ENCODE peak calls at places on chromosomes 12 and 14, in six cellular contexts. F is HCT116, V is ovary, X is osteocyte, B is neural crest cell, Z is AG04450. E is an unnamed sample.

GRCh38 chr12:7154901-7155470 is 24.8 kb downstream of the CLSTN3 start:
- DNase-seq in F (no peak), V (no peak), X (no peak), B (no peak), Z (no peak), E (no peak)

GRCh38 chr12:62190921-62191746 is 69.1 kb upstream of the USP15 start:
- DNase-seq in F (no peak), V (peak), X (no peak), B (peak), Z (peak), E (peak)

GRCh38 chr12:109268896-109269295 is 40.2 kb downstream of the FOXN4 start:
- DNase-seq in F (no peak), V (no peak), X (no peak), B (no peak), Z (no peak), E (no peak)

GRCh38 chr12:81758421-81759214 is 532 bp downstream of the PPFIA2 start:
- DNase-seq in F (no peak), V (peak), X (no peak), B (peak), Z (no peak), E (peak)

GRCh38 chr14:75711134-75711795 is 50.2 kb downstream of the TTLL5 start:
- DNase-seq in F (peak), V (peak), X (no peak), B (peak), Z (peak), E (peak)

GRCh38 chr14:104573930-104574329 is 5.6 kb upstream of the C14orf180 start:
- DNase-seq in F (no peak), V (no peak), X (no peak), B (no peak), Z (no peak), E (no peak)

GRCh38 chr12:40697566-40698257 is 5.5 kb downstream of the CNTN1 start:
- DNase-seq in F (no peak), V (no peak), X (no peak), B (no peak), Z (no peak), E (no peak)

GRCh38 chr12:4934651-4935050 is 24.9 kb downstream of the KCNA1 start:
- DNase-seq in F (no peak), V (no peak), X (no peak), B (no peak), Z (no peak), E (no peak)

GRCh38 chr14:101711041-101711861 is 50.3 kb upstream of the PPP2R5C start:
- DNase-seq in F (no peak), V (no peak), X (peak), B (no peak), Z (no peak), E (no peak)

GRCh38 chr14:73231874-73232851 is 5.1 kb upstream of the PAPLN start:
- DNase-seq in F (no peak), V (peak), X (no peak), B (no peak), Z (no peak), E (peak)

GRCh38 chr12:84599539-84599938 is 313.1 kb downstream of the SLC6A15 start:
- DNase-seq in F (peak), V (no peak), X (no peak), B (no peak), Z (no peak), E (no peak)

GRCh38 chr12:9367201-9367600 is 159.0 kb upstream of the PZP start:
- DNase-seq in F (no peak), V (no peak), X (no peak), B (no peak), Z (no peak), E (no peak)

GRCh38 chr14:92105073-92105844 is 1.1 kb downstream of the ATXN3 start:
- DNase-seq in F (no peak), V (no peak), X (no peak), B (no peak), Z (no peak), E (no peak)

GRCh38 chr14:99194736-99195135 is 77.3 kb downstream of the BCL11B start:
- DNase-seq in F (no peak), V (no peak), X (no peak), B (no peak), Z (no peak), E (no peak)

GRCh38 chr12:132216354-132216987 is 72.2 kb downstream of the NOC4L start:
- DNase-seq in F (no peak), V (no peak), X (no peak), B (no peak), Z (no peak), E (no peak)

GRCh38 chr14:47541652-47542051 is 133.8 kb downstream of the MDGA2 start:
- DNase-seq in F (no peak), V (no peak), X (no peak), B (peak), Z (no peak), E (no peak)

GRCh38 chr12:83574142-83574541 is 887.4 kb downstream of the TMTC2 start:
- DNase-seq in F (no peak), V (no peak), X (no peak), B (no peak), Z (no peak), E (no peak)

GRCh38 chr14:64786296-64787149 is 82.3 kb downstream of the PLEKHG3 start:
- DNase-seq in F (no peak), V (no peak), X (no peak), B (no peak), Z (no peak), E (no peak)

GRCh38 chr14:90087433-90087832 is 25.6 kb downstream of the KCNK13 start:
- DNase-seq in F (no peak), V (no peak), X (no peak), B (no peak), Z (peak), E (no peak)

GRCh38 chr12:124776126-124776513 is 87.5 kb downstream of the SCARB1 start:
- DNase-seq in F (no peak), V (no peak), X (no peak), B (no peak), Z (no peak), E (no peak)

GRCh38 chr12:55720071-55720564 is at the start of gene RDH5:
- DNase-seq in F (no peak), V (no peak), X (no peak), B (no peak), Z (no peak), E (no peak)

GRCh38 chr12:40614923-40615322 is 77.3 kb upstream of the CNTN1 start:
- DNase-seq in F (no peak), V (no peak), X (no peak), B (no peak), Z (no peak), E (no peak)

GRCh38 chr14:95228240-95228639 is 70.9 kb upstream of the DICER1 start:
- DNase-seq in F (no peak), V (no peak), X (no peak), B (no peak), Z (no peak), E (no peak)

GRCh38 chr14:95231966-95232365 is 74.6 kb upstream of the DICER1 start:
- DNase-seq in F (no peak), V (no peak), X (no peak), B (no peak), Z (no peak), E (no peak)

GRCh38 chr14:95227279-95227860 is 70.0 kb upstream of the DICER1 start:
- DNase-seq in F (no peak), V (peak), X (peak), B (no peak), Z (no peak), E (no peak)

GRCh38 chr14:95226801-95227200 is 69.5 kb upstream of the DICER1 start:
- DNase-seq in F (no peak), V (no peak), X (no peak), B (no peak), Z (no peak), E (no peak)

GRCh38 chr14:95229749-95230148 is 72.4 kb upstream of the DICER1 start:
- DNase-seq in F (no peak), V (no peak), X (no peak), B (no peak), Z (no peak), E (no peak)
- TF ChIP-seq CTCF in F (no peak), V (no peak), X (no peak), B (no peak), Z (no peak), E (no peak)

GRCh38 chr12:51025748-51026654 is at the start of gene SLC11A2:
- DNase-seq in F (peak), V (peak), X (peak), B (peak), Z (peak), E (peak)

GRCh38 chr12:51025182-51025747 is 919 bp downstream of the SLC11A2 start:
- DNase-seq in F (no peak), V (no peak), X (no peak), B (no peak), Z (no peak), E (no peak)

GRCh38 chr12:51028811-51029146 is 2.6 kb upstream of the SLC11A2 start:
- DNase-seq in F (no peak), V (no peak), X (no peak), B (no peak), Z (no peak), E (no peak)

GRCh38 chr12:51027342-51027835 is 1.2 kb upstream of the SLC11A2 start:
- DNase-seq in F (no peak), V (no peak), X (no peak), B (no peak), Z (no peak), E (no peak)

DNA sequence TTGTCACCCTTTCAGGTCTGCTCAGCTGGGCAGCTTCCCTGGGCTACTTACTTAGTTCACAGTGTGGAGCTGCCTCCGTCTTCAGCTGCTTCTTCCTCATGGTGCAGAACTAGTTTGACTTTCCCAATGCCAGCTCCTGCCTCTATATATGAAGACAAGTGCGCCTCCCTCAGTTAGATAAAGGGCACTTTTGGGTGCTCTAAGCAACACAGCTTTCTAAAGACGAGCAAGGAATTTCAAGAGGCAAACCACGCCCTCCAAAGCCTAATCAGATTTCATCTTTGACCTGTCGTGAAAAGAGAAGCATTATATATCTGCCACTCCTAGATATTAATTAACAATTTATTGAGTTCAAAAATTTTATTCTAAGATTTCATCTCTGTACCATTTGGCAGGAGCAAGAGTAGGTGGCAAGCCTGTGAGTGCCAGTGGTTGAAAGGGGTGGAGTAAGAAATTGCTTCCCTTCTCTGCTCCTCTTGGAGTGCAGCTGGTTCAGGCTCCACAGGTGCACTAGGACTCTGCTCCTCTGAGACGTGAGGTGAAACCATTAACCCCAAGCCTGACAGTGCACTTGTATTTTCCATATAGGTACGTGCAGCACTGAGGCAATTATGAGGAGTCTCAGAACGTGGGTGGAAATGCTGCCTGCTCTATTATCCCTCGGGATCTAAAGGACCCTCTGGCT is 2.1 kb upstream of the SLC11A2 start:
- DNase-seq in F (no peak), V (no peak), X (no peak), B (peak), Z (no peak), E (no peak)
- TF ChIP-seq CTCF in F (peak), V (no peak), X (peak), B (peak), Z (peak), E (no peak)

GRCh38 chr14:91094772-91095171 is 19.1 kb upstream of the DGLUCY start:
- DNase-seq in F (no peak), V (no peak), X (no peak), B (no peak), Z (no peak), E (no peak)
- TF ChIP-seq CTCF in F (no peak), V (no peak), X (no peak), B (no peak), Z (no peak), E (no peak)

DNA sequence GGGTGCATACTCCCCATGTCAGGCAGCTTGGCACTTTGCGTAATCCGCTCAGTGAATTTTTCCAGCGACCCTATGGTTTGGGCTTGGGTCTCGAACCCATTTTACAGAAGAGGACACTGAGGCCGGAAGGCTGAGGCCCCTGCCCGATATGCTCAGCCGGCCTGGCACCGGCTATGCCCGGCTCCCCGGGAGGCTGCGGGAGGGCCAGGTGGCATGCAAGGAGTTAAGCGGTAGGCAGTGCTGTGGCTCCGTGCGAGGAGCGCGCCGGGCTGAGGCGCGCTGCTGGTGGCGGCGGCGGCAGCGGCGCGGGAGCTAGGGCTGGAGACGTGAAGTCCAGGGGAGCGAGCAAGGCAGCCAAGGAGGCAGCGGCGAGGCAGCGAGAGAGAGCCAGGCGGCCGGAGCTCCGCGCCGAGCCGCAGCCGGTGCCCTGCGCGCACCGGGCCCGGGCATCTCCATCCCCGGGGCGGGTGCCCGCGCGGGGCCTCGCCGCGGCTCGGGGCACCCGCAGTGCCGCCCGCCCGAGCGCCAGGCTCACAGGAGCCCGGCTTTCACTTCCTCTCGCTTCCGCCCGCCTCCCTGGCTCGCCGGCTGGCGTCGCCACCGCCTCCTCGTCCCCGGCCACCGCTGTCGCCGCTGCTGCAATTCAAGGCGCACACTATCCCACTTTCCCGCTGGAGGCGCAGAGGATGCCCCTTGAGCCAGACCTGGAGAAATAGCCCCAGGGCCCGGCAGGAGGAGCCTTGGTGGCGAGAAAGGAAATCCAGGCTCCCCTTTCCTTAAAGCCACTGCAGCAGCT is at the start of gene WSCD2:
- DNase-seq in F (peak), V (no peak), X (peak), B (peak), Z (no peak), E (peak)
- TF ChIP-seq CTCF in F (peak), V (no peak), X (peak), B (peak), Z (no peak), E (peak)

DNA sequence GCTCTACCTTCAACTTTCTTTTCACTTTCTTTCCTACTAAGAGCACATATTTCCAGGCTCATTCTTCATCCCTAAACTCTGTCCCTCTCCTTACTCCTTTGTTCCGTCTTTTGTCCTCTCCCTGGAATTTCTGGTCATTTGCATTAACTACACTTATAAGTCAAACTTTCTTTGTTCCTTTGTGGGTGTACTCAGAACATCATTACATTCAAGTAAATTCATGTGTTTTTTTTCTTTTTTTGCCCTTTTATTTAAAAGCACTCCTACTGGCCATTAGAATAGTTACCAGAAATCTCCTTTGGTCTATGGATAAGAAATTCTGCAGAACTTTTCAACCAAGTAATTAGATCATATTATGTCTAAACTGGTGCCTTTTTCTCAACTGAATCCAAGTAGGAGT is 802.6 kb downstream of the DIO2 start:
- DNase-seq in F (no peak), V (no peak), X (no peak), B (no peak), Z (no peak), E (no peak)
- TF ChIP-seq CTCF in F (no peak), V (no peak), X (peak), B (no peak), Z (peak), E (peak)

E was measured in glutamatergic neuron.